ENCODE peak calls at places on chromosomes 2 and 18, in ten cellular contexts. Q is psoas muscle, S is ovary, N is neural progenitor cell, B is PC-3, D is heart right ventricle, E is astrocyte, G is AG10803, F is stomach, J is cardiac fibroblast. C is an unnamed sample.

GRCh38 chr2:164569334-164569733 is 51.9 kb downstream of the GRB14 start:
- DNase-seq in Q (no peak), S (no peak), N (no peak), B (no peak), D (no peak), E (no peak), G (no peak), F (no peak), J (no peak), C (no peak)

GRCh38 chr2:202307690-202308089 is 42.1 kb downstream of the NOP58 start:
- DNase-seq in Q (no peak), S (no peak), N (no peak), B (no peak), D (no peak), E (no peak), G (no peak), F (no peak), J (no peak), C (no peak)

GRCh38 chr2:31090188-31090587 is 48.1 kb downstream of the GALNT14 start:
- DNase-seq in Q (no peak), S (no peak), N (no peak), B (no peak), D (no peak), E (no peak), G (no peak), F (no peak), J (no peak), C (peak)

GRCh38 chr18:51266736-51267135 is 69.3 kb upstream of the MEX3C start:
- DNase-seq in Q (no peak), S (no peak), N (no peak), B (no peak), D (no peak), E (no peak), G (no peak), F (no peak), J (peak), C (peak)

GRCh38 chr2:186603208-186603765 is 13.4 kb downstream of the ITGAV start:
- DNase-seq in Q (no peak), S (no peak), N (no peak), B (no peak), D (no peak), E (no peak), G (peak), F (no peak), J (peak), C (no peak)

GRCh38 chr2:100197643-100198153 is 55.3 kb upstream of the AFF3 start:
- DNase-seq in Q (peak), S (peak), N (peak), B (no peak), D (peak), E (peak), G (peak), F (peak), J (peak), C (no peak)

GRCh38 chr18:73636355-73636754 is 511.3 kb downstream of the FBXO15 start:
- DNase-seq in Q (no peak), S (no peak), N (no peak), B (no peak), D (no peak), E (peak), G (no peak), F (no peak), J (peak), C (peak)

GRCh38 chr2:156038021-156038420 is 294.5 kb downstream of the NR4A2 start:
- DNase-seq in Q (peak), S (no peak), N (peak), B (no peak), D (no peak), E (no peak), G (no peak), F (no peak), J (no peak), C (no peak)

GRCh38 chr2:141869572-141869971 is 261.2 kb downstream of the LRP1B start:
- DNase-seq in Q (no peak), S (no peak), N (no peak), B (no peak), D (no peak), E (no peak), G (no peak), F (no peak), J (no peak), C (no peak)

GRCh38 chr2:230360028-230360427 is 33.0 kb downstream of the SP140L start:
- DNase-seq in Q (no peak), S (no peak), N (no peak), B (peak), D (no peak), E (no peak), G (no peak), F (no peak), J (no peak), C (peak)

GRCh38 chr2:240810199-240810598 is 9.8 kb downstream of the KIF1A start:
- DNase-seq in Q (no peak), S (no peak), N (no peak), B (peak), D (no peak), E (no peak), G (no peak), F (no peak), J (peak), C (no peak)
- TF ChIP-seq CTCF in Q (no peak), S (no peak), N (peak), B (peak), D (peak), E (no peak), G (peak), F (no peak), J (no peak), C (no peak)

GRCh38 chr18:37567061-37567993 is 1.7 kb upstream of the CELF4 start:
- DNase-seq in Q (no peak), S (no peak), N (peak), B (no peak), D (no peak), E (no peak), G (no peak), F (no peak), J (no peak), C (no peak)
- H3K4me3 ChIP-seq in Q (peak), S (peak), N (peak), B (no peak), D (peak), E (peak), G (peak), F (peak), J (peak), C (peak)

DNA sequence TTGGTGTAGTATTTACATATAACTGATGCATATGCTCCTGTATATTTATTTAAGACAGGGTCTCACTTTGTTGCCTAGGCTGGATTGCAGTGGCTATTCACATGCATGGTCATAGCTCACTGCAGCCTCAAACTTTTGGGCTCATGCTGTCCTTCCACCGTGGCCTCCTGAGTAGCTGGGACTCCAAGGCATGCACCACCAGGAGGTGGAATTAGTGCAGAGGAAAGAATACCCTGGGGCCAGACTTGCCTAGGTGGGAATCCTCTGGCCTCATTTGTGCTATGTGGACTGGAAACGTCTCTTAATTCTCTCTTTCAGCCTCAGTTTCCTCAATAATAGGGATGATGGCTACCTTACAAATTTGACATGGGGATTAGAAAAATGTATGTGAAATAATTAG is 2.3 kb downstream of the CEP192 start:
- DNase-seq in Q (no peak), S (no peak), N (peak), B (no peak), D (no peak), E (no peak), G (no peak), F (no peak), J (no peak), C (no peak)
- TF ChIP-seq CTCF in Q (no peak), S (no peak), N (no peak), B (no peak), D (no peak), E (no peak), G (no peak), F (no peak), J (no peak), C (no peak)

GRCh38 chr2:46300406-46300832 is 3.2 kb downstream of the EPAS1 start:
- DNase-seq in Q (no peak), S (no peak), N (no peak), B (no peak), D (no peak), E (no peak), G (no peak), F (no peak), J (no peak), C (no peak)
- H3K4me3 ChIP-seq in Q (peak), S (peak), N (no peak), B (peak), D (peak), E (no peak), G (peak), F (peak), J (peak), C (peak)

GRCh38 chr2:105789745-105790466 is 45.2 kb downstream of the NCK2 start:
- DNase-seq in Q (peak), S (no peak), N (no peak), B (peak), D (no peak), E (peak), G (peak), F (no peak), J (peak), C (peak)
- TF ChIP-seq CTCF in Q (no peak), S (no peak), N (peak), B (peak), D (peak), E (no peak), G (peak), F (no peak), J (no peak), C (peak)